ENCODE peak calls at places on chromosomes 6 and 20, in eight cellular contexts. C, H, T, D, B, W, X and Q are unnamed samples.

GRCh38 chr20:62161347-62161746 is 17.8 kb downstream of the SS18L1 start:
- DNase-seq in T (no peak), W (no peak), X (no peak), H (no peak), C (no peak), B (peak; percentile 80), D (no peak), Q (no peak)

GRCh38 chr6:152089992-152090391 is 282.5 kb downstream of the ESR1 start:
- DNase-seq in B (peak; percentile 64), C (no peak), H (no peak), D (no peak), X (no peak), T (no peak), W (peak; percentile 54), Q (no peak)

GRCh38 chr20:51132286-51132810 is 109.4 kb upstream of the KCNG1 start:
- DNase-seq in C (no peak), B (peak; percentile 12), W (no peak), X (no peak), D (no peak), T (no peak), H (peak; percentile 8), Q (no peak)

GRCh38 chr20:48416002-48416401 is 411.8 kb downstream of the PREX1 start:
- DNase-seq in H (no peak), T (no peak), W (no peak), C (no peak), D (no peak), B (no peak), X (no peak), Q (no peak)

GRCh38 chr20:3710703-3711417 is 1.5 kb downstream of the SIGLEC1 start:
- DNase-seq in C (peak; percentile 54), H (peak; percentile 86), T (peak; percentile 94), D (peak; percentile 87), X (no peak), W (peak; percentile 85), B (peak; percentile 51), Q (peak; percentile 90)

GRCh38 chr6:17877196-17877889 is 110.1 kb downstream of the KIF13A start:
- DNase-seq in W (no peak), X (no peak), D (no peak), C (no peak), B (peak; percentile 64), T (no peak), H (no peak), Q (no peak)

GRCh38 chr20:37343212-37343993 is 2.5 kb upstream of the SRC start:
- DNase-seq in X (no peak), H (no peak), D (no peak), C (no peak), B (no peak), W (no peak), T (no peak), Q (no peak)

GRCh38 chr20:53036992-53037391 is 64.8 kb downstream of the TSHZ2 start:
- DNase-seq in H (no peak), X (no peak), W (no peak), B (no peak), D (no peak), T (peak; percentile 52), C (no peak), Q (peak; percentile 7)

GRCh38 chr6:2839982-2840793 is 1.5 kb downstream of the SERPINB1 start:
- DNase-seq in D (no peak), B (no peak), T (no peak), W (no peak), X (no peak), H (no peak), C (no peak), Q (no peak)

GRCh38 chr6:166559211-166559610 is 27.3 kb downstream of the RAMACL start:
- DNase-seq in H (no peak), X (no peak), W (no peak), B (peak; percentile 30), D (no peak), T (no peak), C (no peak), Q (no peak)

GRCh38 chr6:30283761-30284160 is 43.0 kb upstream of the TRIM39 start:
- DNase-seq in H (no peak), X (no peak), C (no peak), W (no peak), T (no peak), D (no peak), B (no peak), Q (no peak)

GRCh38 chr20:37714973-37715657 is 21.3 kb downstream of the CTNNBL1 start:
- DNase-seq in H (no peak), B (peak; percentile 42), W (no peak), T (no peak), D (no peak), C (no peak), X (no peak), Q (no peak)

GRCh38 chr20:48193626-48194025 is 408.3 kb upstream of the SULF2 start:
- DNase-seq in W (no peak), D (no peak), T (no peak), X (no peak), B (no peak), C (no peak), H (no peak), Q (no peak)

GRCh38 chr20:6501061-6501460 is 266.4 kb upstream of the BMP2 start:
- DNase-seq in H (no peak), C (no peak), D (no peak), X (peak; percentile 85), B (peak; percentile 69), W (no peak), T (no peak), Q (no peak)

GRCh38 chr6:159002432-159003160 is 2.6 kb upstream of the RSPH3 start:
- DNase-seq in W (no peak), T (no peak), C (no peak), H (no peak), D (no peak), B (peak; percentile 16), X (no peak), Q (no peak)

GRCh38 chr6:154598403-154598802 is 87.9 kb upstream of the CNKSR3 start:
- DNase-seq in X (no peak), C (no peak), T (no peak), W (no peak), H (peak; percentile 39), D (no peak), B (no peak), Q (no peak)

DNA sequence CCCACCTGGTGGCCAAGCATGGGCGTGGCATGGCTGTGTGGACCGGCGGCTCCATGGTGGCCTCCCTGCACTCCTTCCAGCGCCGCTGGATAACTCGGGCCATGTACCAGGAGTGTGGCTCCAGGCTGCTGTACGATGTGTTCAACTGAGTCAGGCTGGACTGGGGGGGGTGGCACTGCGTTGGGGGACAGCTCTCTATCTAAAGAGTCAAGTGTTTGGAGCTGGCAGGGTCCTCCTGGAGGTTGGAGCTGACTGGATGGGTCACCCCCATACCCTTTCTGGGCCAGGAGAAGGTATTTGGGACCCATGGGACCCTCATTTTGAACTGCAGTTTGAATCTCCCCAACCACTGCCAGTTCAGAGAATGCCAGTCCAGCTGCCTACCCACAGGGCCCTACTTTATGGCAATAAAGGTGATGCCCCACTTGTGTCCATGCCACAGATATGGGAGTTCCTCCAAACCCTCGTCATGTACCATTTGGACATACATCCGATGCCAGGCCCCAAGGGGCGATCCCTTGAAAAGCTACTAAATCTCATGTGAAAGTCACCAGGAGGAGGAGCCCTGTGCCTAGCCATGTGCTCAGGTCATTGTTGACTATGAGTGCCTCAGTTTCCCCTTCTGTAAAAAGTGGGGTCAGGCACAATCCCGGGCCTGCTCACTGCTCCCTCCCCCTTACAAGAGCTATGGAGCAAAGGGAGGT is 1.5 kb downstream of the ACTL10 start:
- DNase-seq in C (no peak), B (no peak), W (peak; percentile 83), X (no peak), H (no peak), D (peak; percentile 85), T (peak; percentile 76), Q (peak; percentile 78)
- TF ChIP-seq CTCF in C (peak; percentile 84), B (peak; percentile 81), W (peak; percentile 95), X (no peak), H (peak; percentile 95), D (no peak), T (peak; percentile 65), Q (no peak)

DNA sequence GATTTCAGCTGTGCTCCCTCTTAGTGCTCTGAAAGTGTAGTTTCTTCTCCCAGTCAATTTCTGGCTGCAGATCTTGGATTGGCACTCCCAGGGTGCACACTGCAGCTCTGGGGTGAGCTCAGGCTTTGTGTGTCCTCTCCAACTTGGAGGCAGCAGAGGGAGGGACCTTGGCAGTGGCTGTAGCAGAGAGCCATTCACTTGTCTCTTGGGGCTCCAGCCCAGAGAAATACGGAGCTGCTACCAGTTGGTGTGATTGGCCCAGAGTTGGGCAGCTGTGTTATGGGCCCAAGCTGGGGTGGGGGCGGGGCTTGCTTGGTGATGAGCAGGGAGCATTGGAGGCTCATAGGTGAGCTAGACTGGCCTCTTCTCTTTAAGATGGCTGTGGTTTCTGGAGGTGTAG is 65.9 kb downstream of the KLHL32 start:
- DNase-seq in C (no peak), H (peak; percentile 40), X (no peak), D (no peak), B (no peak), W (no peak), T (no peak), Q (no peak)
- TF ChIP-seq CTCF in C (no peak), H (no peak), X (no peak), D (no peak), B (no peak), W (no peak), T (no peak), Q (no peak)

GRCh38 chr6:16707101-16707783 is 54.0 kb downstream of the ATXN1 start:
- DNase-seq in T (no peak), C (no peak), W (no peak), X (no peak), H (no peak), B (no peak), D (no peak), Q (no peak)

GRCh38 chr6:16706029-16706428 is 55.2 kb downstream of the ATXN1 start:
- DNase-seq in H (no peak), D (no peak), X (no peak), B (no peak), C (no peak), W (no peak), T (no peak), Q (no peak)

GRCh38 chr6:16700202-16700997 is 60.9 kb downstream of the ATXN1 start:
- DNase-seq in C (no peak), T (peak; percentile 18), D (peak; percentile 45), H (no peak), B (no peak), X (no peak), W (no peak), Q (no peak)

GRCh38 chr6:16704706-16705402 is 56.4 kb downstream of the ATXN1 start:
- DNase-seq in X (no peak), T (no peak), D (no peak), B (peak; percentile 41), C (no peak), W (no peak), H (no peak), Q (no peak)

GRCh38 chr6:16705403-16705993 is 55.8 kb downstream of the ATXN1 start:
- DNase-seq in H (peak; percentile 43), B (no peak), T (no peak), X (no peak), D (no peak), W (no peak), C (no peak), Q (no peak)
- TF ChIP-seq CTCF in H (no peak), B (no peak), T (no peak), X (no peak), D (no peak), W (no peak), C (no peak), Q (no peak)

DNA sequence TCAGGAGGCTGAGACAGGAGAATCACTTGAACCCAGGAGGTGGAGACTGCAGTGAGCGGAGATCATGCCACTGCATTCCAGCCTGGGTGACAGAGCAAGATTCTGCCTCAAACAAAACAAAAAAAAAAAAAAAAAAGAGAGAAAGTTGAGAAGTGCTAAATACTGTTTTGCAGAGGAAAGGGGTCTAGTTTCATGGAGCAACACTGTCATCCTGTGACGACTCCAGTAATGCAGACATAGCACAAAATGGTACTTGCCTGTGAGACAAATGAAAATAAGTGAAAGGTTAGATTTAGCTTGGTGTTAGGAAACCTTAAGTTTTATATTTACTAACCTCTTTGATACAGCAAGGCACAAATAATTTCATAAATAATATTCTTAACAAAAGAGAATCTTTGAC is 29.7 kb downstream of the CEP162 start:
- DNase-seq in B (no peak), D (no peak), X (no peak), C (no peak), H (no peak), W (no peak), T (no peak), Q (no peak)
- TF ChIP-seq CTCF in B (no peak), D (no peak), X (no peak), C (no peak), H (peak; percentile 35), W (no peak), T (peak; percentile 31), Q (no peak)